ENCODE peak calls at places on chromosomes 1 and 21, in eight cellular contexts. L is mesendoderm; F is C1 segment of cervical spinal cord; A is stimulated activated CD4-positive, alpha-beta T cell treated with anti-CD3 and anti-CD28 coated beads, Interleukin-2, amount 100 ng/mL, for 24 hours; H is activated T-cell treated with anti-CD3 and anti-CD28 coated beads, Interleukin-2, amount 50 U/mL, for 72 hours; M is iris pigment epithelial cell; B is NCI-H2171 treated with DMSO at 0.1 percent for 48 hours; Y is stomach. N is an unnamed sample.

GRCh38 chr1:211326528-211327340 is at the start of gene TRAF5:
- DNase-seq in L (peak), F (peak), A (peak), H (peak), M (peak), B (peak), Y (peak), N (peak)

GRCh38 chr1:154847891-154848290 is 22.2 kb downstream of the KCNN3 start:
- DNase-seq in L (no peak), F (peak), A (no peak), H (no peak), M (no peak), B (peak), Y (no peak), N (no peak)

GRCh38 chr1:7491089-7491817 is 279.8 kb upstream of the VAMP3 start:
- DNase-seq in L (no peak), F (no peak), A (no peak), H (no peak), M (peak), B (no peak), Y (no peak), N (no peak)

GRCh38 chr21:17679002-17679600 is 66.4 kb upstream of the BTG3 start:
- DNase-seq in L (peak), F (no peak), A (no peak), H (peak), M (peak), B (peak), Y (no peak), N (no peak)

GRCh38 chr1:46002751-46003150 is 129.7 kb downstream of the PIK3R3 start:
- DNase-seq in L (no peak), F (no peak), A (no peak), H (no peak), M (no peak), B (no peak), Y (no peak), N (no peak)

GRCh38 chr1:64514197-64514765 is 44.4 kb downstream of the CACHD1 start:
- DNase-seq in L (no peak), F (no peak), A (no peak), H (no peak), M (peak), B (peak), Y (no peak), N (no peak)

GRCh38 chr1:58353168-58353567 is 193.4 kb downstream of the OMA1 start:
- DNase-seq in L (no peak), F (no peak), A (no peak), H (no peak), M (no peak), B (no peak), Y (no peak), N (no peak)

GRCh38 chr1:199273837-199274379 is 635.1 kb downstream of the PTPRC start:
- DNase-seq in L (peak), F (no peak), A (no peak), H (no peak), M (peak), B (no peak), Y (peak), N (peak)

GRCh38 chr1:96804649-96805048 is 83.1 kb downstream of the PTBP2 start:
- DNase-seq in L (no peak), F (no peak), A (no peak), H (no peak), M (no peak), B (no peak), Y (no peak), N (no peak)

GRCh38 chr1:154476791-154477190 is 25.2 kb upstream of the TDRD10 start:
- DNase-seq in L (no peak), F (no peak), A (no peak), H (no peak), M (no peak), B (no peak), Y (no peak), N (no peak)

GRCh38 chr1:65688848-65689247 is 103.8 kb upstream of the PDE4B start:
- DNase-seq in L (no peak), F (no peak), A (no peak), H (no peak), M (no peak), B (no peak), Y (no peak), N (no peak)

GRCh38 chr1:51294566-51295184 is 35.7 kb downstream of the TTC39A start:
- DNase-seq in L (no peak), F (no peak), A (no peak), H (no peak), M (no peak), B (no peak), Y (peak), N (no peak)

GRCh38 chr1:59083946-59084865 is 212.7 kb upstream of the FGGY start:
- DNase-seq in L (peak), F (no peak), A (no peak), H (no peak), M (no peak), B (no peak), Y (no peak), N (no peak)

GRCh38 chr1:246365708-246366107 is 141.4 kb downstream of the SMYD3 start:
- DNase-seq in L (peak), F (no peak), A (no peak), H (no peak), M (no peak), B (no peak), Y (no peak), N (no peak)

GRCh38 chr1:43509007-43509739 is 21.5 kb upstream of the PTPRF start:
- DNase-seq in L (no peak), F (no peak), A (no peak), H (no peak), M (peak), B (peak), Y (no peak), N (no peak)

GRCh38 chr1:38134294-38134755 is 87.7 kb upstream of the POU3F1 start:
- DNase-seq in L (peak), F (peak), A (peak), H (no peak), M (no peak), B (no peak), Y (no peak), N (no peak)

GRCh38 chr1:236489710-236490377 is 33.9 kb upstream of the LGALS8 start:
- DNase-seq in L (peak), F (no peak), A (no peak), H (no peak), M (peak), B (peak), Y (peak), N (no peak)

GRCh38 chr1:147492207-147492606 is 49.1 kb upstream of the BCL9 start:
- DNase-seq in L (no peak), F (no peak), A (no peak), H (no peak), M (no peak), B (peak), Y (no peak), N (no peak)

GRCh38 chr1:173410794-173411236 is 66.3 kb upstream of the PRDX6 start:
- DNase-seq in L (no peak), F (no peak), A (no peak), H (no peak), M (no peak), B (no peak), Y (no peak), N (no peak)

GRCh38 chr1:241499910-241500309 is 19.6 kb downstream of the FH start:
- DNase-seq in L (peak), F (no peak), A (no peak), H (no peak), M (peak), B (peak), Y (no peak), N (no peak)

GRCh38 chr1:236947794-236948193 is 56.4 kb downstream of the MT1HL1 start:
- DNase-seq in L (no peak), F (no peak), A (no peak), H (no peak), M (no peak), B (no peak), Y (no peak), N (no peak)

GRCh38 chr1:41954533-41954944 is 35.8 kb upstream of the HIVEP3 start:
- DNase-seq in L (peak), F (peak), A (no peak), H (no peak), M (peak), B (no peak), Y (no peak), N (no peak)

GRCh38 chr1:156490401-156491032 is 10.1 kb downstream of the MEF2D start:
- DNase-seq in L (peak), F (peak), A (no peak), H (no peak), M (no peak), B (no peak), Y (no peak), N (no peak)

GRCh38 chr1:240582953-240583352 is 29.0 kb downstream of the GREM2 start:
- DNase-seq in L (no peak), F (no peak), A (no peak), H (no peak), M (no peak), B (no peak), Y (no peak), N (no peak)

GRCh38 chr21:41766051-41766882 is 585 bp downstream of the RIPK4 start:
- DNase-seq in L (no peak), F (no peak), A (no peak), H (no peak), M (no peak), B (no peak), Y (no peak), N (no peak)

GRCh38 chr1:93525431-93525830 is 77.5 kb downstream of the FNBP1L start:
- DNase-seq in L (no peak), F (no peak), A (no peak), H (no peak), M (no peak), B (no peak), Y (no peak), N (no peak)

GRCh38 chr1:53693773-53694717 is 44.9 kb downstream of the GLIS1 start:
- DNase-seq in L (peak), F (no peak), A (no peak), H (no peak), M (peak), B (no peak), Y (no peak), N (no peak)

GRCh38 chr1:10973552-10973951 is 38.9 kb upstream of the TARDBP start:
- DNase-seq in L (no peak), F (no peak), A (no peak), H (no peak), M (no peak), B (no peak), Y (peak), N (no peak)

N was measured in pancreas.